ENCODE peak calls at places on chromosome 4, in five cellular contexts. L, R, E, J and Y are unnamed samples.

GRCh38 chr4:141107927-141108326 is 25.3 kb downstream of the RNF150 start:
- DNase-seq in R (no peak), J (no peak), E (no peak), L (no peak), Y (no peak)

GRCh38 chr4:77917075-77917474 is 54.4 kb downstream of the MRPL1 start:
- DNase-seq in L (no peak), R (no peak), E (no peak), J (no peak), Y (no peak)

GRCh38 chr4:168795346-168795745 is 214.7 kb downstream of the CBR4 start:
- DNase-seq in R (no peak), E (no peak), J (no peak), L (no peak), Y (no peak)

GRCh38 chr4:124483043-124483906 is 229.3 kb downstream of the ANKRD50 start:
- DNase-seq in L (no peak), E (no peak), J (peak; percentile 76), R (no peak), Y (peak; percentile 27)

GRCh38 chr4:111639876-111640275 is 505.4 kb upstream of the FAM241A start:
- DNase-seq in L (no peak), E (no peak), R (no peak), J (peak; percentile 30), Y (peak; percentile 25)

GRCh38 chr4:3307486-3307885 is 14.7 kb downstream of the RGS12 start:
- DNase-seq in E (no peak), R (no peak), L (no peak), J (no peak), Y (no peak)

GRCh38 chr4:10203851-10204250 is 87.3 kb upstream of the WDR1 start:
- DNase-seq in E (no peak), L (no peak), R (no peak), J (no peak), Y (no peak)

GRCh38 chr4:37825943-37826281 is 574 bp upstream of the PGM2 start:
- DNase-seq in E (no peak), J (no peak), L (no peak), R (peak; percentile 18), Y (no peak)

GRCh38 chr4:7559741-7560376 is 125.1 kb upstream of the PSAPL1 start:
- DNase-seq in R (no peak), E (no peak), L (no peak), J (no peak), Y (no peak)

GRCh38 chr4:169438057-169438480 is 167.3 kb upstream of the SH3RF1 start:
- DNase-seq in L (no peak), J (no peak), E (no peak), R (no peak), Y (no peak)

GRCh38 chr4:66430856-66431255 is 760.6 kb upstream of the EPHA5 start:
- DNase-seq in J (peak; percentile 70), E (no peak), R (no peak), L (no peak), Y (peak; percentile 98)

GRCh38 chr4:139858436-139859225 is 193.0 kb downstream of the MGST2 start:
- DNase-seq in J (no peak), E (no peak), R (no peak), L (peak; percentile 30), Y (no peak)

GRCh38 chr4:20288846-20289512 is 37.3 kb downstream of the SLIT2 start:
- DNase-seq in R (no peak), J (peak; percentile 24), L (no peak), E (no peak), Y (peak; percentile 73)

GRCh38 chr4:76302856-76303438 is 3.6 kb upstream of the STBD1 start:
- DNase-seq in R (no peak), E (no peak), L (no peak), J (peak; percentile 38), Y (peak; percentile 49)

GRCh38 chr4:47530801-47531200 is 45.7 kb downstream of the ATP10D start:
- DNase-seq in E (no peak), J (no peak), R (no peak), L (no peak), Y (no peak)

DNA sequence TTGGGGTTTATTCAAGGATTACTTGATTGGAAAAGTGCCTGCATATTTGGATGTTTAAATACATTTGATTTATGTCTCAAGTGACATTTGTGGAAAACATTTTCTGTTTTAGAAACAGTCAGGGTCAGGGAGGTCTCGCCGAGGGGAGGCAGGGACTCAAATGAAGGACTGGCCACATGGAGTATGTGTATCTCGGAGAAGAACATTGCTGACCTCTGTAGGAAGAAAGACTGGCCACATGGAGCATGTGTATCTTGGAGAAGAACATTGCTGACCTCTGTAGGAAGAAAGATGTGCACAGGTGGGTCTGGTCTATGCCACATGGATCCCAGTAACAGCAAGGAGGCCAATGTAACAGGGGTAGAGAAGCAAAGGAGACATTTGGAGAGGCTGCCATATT is 233.6 kb downstream of the TRIML1 start:
- DNase-seq in E (peak; percentile 1), J (no peak), R (no peak), L (no peak), Y (no peak)
- TF ChIP-seq CTCF in E (no peak), J (no peak), R (no peak), L (no peak), Y (no peak)

GRCh38 chr4:31692407-31692940 is 972.3 kb downstream of the PCDH7 start:
- DNase-seq in R (no peak), E (no peak), J (peak; percentile 9), L (no peak), Y (peak; percentile 56)
- TF ChIP-seq CTCF in R (no peak), E (no peak), J (peak; percentile 24), L (no peak), Y (peak; percentile 34)

GRCh38 chr4:186765138-186765537 is 41.5 kb upstream of the FAT1 start:
- DNase-seq in R (peak; percentile 82), J (peak; percentile 62), L (no peak), E (peak; percentile 79), Y (peak; percentile 28)

GRCh38 chr4:186764457-186764856 is 40.8 kb upstream of the FAT1 start:
- DNase-seq in R (no peak), E (no peak), J (no peak), L (no peak), Y (no peak)

GRCh38 chr4:186762361-186762760 is 38.7 kb upstream of the FAT1 start:
- DNase-seq in J (no peak), R (no peak), E (no peak), L (no peak), Y (no peak)

GRCh38 chr4:186761281-186761897 is 37.7 kb upstream of the FAT1 start:
- DNase-seq in E (no peak), R (no peak), J (no peak), L (no peak), Y (no peak)

GRCh38 chr4:186762865-186763264 is 39.2 kb upstream of the FAT1 start:
- DNase-seq in J (no peak), R (no peak), L (no peak), E (no peak), Y (no peak)
- TF ChIP-seq CTCF in J (no peak), R (no peak), L (no peak), E (no peak), Y (no peak)

GRCh38 chr4:153153339-153153851 is 50.8 kb upstream of the TRIM2 start:
- DNase-seq in L (peak; percentile 87), E (no peak), R (peak; percentile 72), J (peak; percentile 25), Y (peak; percentile 28)
- TF ChIP-seq CTCF in L (no peak), E (no peak), R (no peak), J (no peak), Y (no peak)

GRCh38 chr4:83387922-83388676 is 53.5 kb upstream of the HPSE start:
- DNase-seq in L (peak; percentile 67), E (no peak), J (peak; percentile 11), R (no peak), Y (peak; percentile 11)
- TF ChIP-seq CTCF in L (peak; percentile 28), E (no peak), J (no peak), R (no peak), Y (no peak)